ENCODE peak calls at places on chromosomes 11 and 22, in ten cellular contexts. One of them, this sample, is unnamed.
A peak's percentile ranks its signal among the peaks of the same experiment; 100 is the strongest.

GRCh38 chr11:130124096-130124495 is 35.5 kb upstream of the ST14 start:
- DNase-seq in NCI-H1436: no peak
- DNase-seq in coronary artery: peak; percentile 89
- DNase-seq in foreskin keratinocyte: peak; percentile 52
- DNase-seq in hippocampal formation: no peak
- DNase-seq in stimulated activated CD8-positive, alpha-beta memory T cell treated with anti-CD3 and anti-CD28 coated beads, Interleukin-2, amount 100 ng/mL, for 48 hours: no peak
- DNase-seq in right lobe of liver: peak; percentile 92
- DNase-seq in ACHN: peak; percentile 72
- DNase-seq in GM04504: peak; percentile 85
- DNase-seq in activated T-cell treated with anti-CD3 and anti-CD28 coated beads, Interleukin-2, amount 50 U/mL, for 24 hours: no peak
- DNase-seq in this sample: no peak

GRCh38 chr11:124069429-124070401 is 28.6 kb upstream of the OR10G7 start:
- DNase-seq in foreskin keratinocyte: no peak
- DNase-seq in hippocampal formation: peak; percentile 43
- DNase-seq in stimulated activated CD8-positive, alpha-beta memory T cell treated with anti-CD3 and anti-CD28 coated beads, Interleukin-2, amount 100 ng/mL, for 48 hours: peak; percentile 29
- DNase-seq in NCI-H1436: no peak
- DNase-seq in activated T-cell treated with anti-CD3 and anti-CD28 coated beads, Interleukin-2, amount 50 U/mL, for 24 hours: peak; percentile 42
- DNase-seq in coronary artery: no peak
- DNase-seq in GM04504: peak; percentile 13
- DNase-seq in right lobe of liver: peak; percentile 64
- DNase-seq in ACHN: peak; percentile 35
- DNase-seq in this sample: peak; percentile 58

GRCh38 chr11:69670158-69670845 is 4.9 kb downstream of the LTO1 start:
- DNase-seq in foreskin keratinocyte: peak; percentile 25
- DNase-seq in stimulated activated CD8-positive, alpha-beta memory T cell treated with anti-CD3 and anti-CD28 coated beads, Interleukin-2, amount 100 ng/mL, for 48 hours: peak; percentile 22
- DNase-seq in right lobe of liver: peak; percentile 86
- DNase-seq in activated T-cell treated with anti-CD3 and anti-CD28 coated beads, Interleukin-2, amount 50 U/mL, for 24 hours: peak; percentile 74
- DNase-seq in NCI-H1436: peak; percentile 59
- DNase-seq in hippocampal formation: peak; percentile 83
- DNase-seq in ACHN: peak; percentile 68
- DNase-seq in coronary artery: peak; percentile 92
- DNase-seq in GM04504: peak; percentile 71
- DNase-seq in this sample: peak; percentile 85

GRCh38 chr11:35550374-35551036 is 25.1 kb upstream of the PAMR1 start:
- DNase-seq in right lobe of liver: no peak
- DNase-seq in stimulated activated CD8-positive, alpha-beta memory T cell treated with anti-CD3 and anti-CD28 coated beads, Interleukin-2, amount 100 ng/mL, for 48 hours: no peak
- DNase-seq in GM04504: no peak
- DNase-seq in ACHN: no peak
- DNase-seq in coronary artery: no peak
- DNase-seq in NCI-H1436: no peak
- DNase-seq in activated T-cell treated with anti-CD3 and anti-CD28 coated beads, Interleukin-2, amount 50 U/mL, for 24 hours: no peak
- DNase-seq in foreskin keratinocyte: no peak
- DNase-seq in hippocampal formation: no peak
- DNase-seq in this sample: no peak

GRCh38 chr11:8731647-8732188 is 49.1 kb downstream of the RPL27A start:
- DNase-seq in coronary artery: no peak
- DNase-seq in stimulated activated CD8-positive, alpha-beta memory T cell treated with anti-CD3 and anti-CD28 coated beads, Interleukin-2, amount 100 ng/mL, for 48 hours: no peak
- DNase-seq in ACHN: no peak
- DNase-seq in foreskin keratinocyte: no peak
- DNase-seq in NCI-H1436: no peak
- DNase-seq in hippocampal formation: no peak
- DNase-seq in activated T-cell treated with anti-CD3 and anti-CD28 coated beads, Interleukin-2, amount 50 U/mL, for 24 hours: no peak
- DNase-seq in GM04504: no peak
- DNase-seq in right lobe of liver: no peak
- DNase-seq in this sample: no peak

GRCh38 chr11:1930448-1930802 is 10.9 kb downstream of the TNNT3 start:
- DNase-seq in coronary artery: no peak
- DNase-seq in right lobe of liver: no peak
- DNase-seq in hippocampal formation: no peak
- DNase-seq in GM04504: no peak
- DNase-seq in NCI-H1436: no peak
- DNase-seq in ACHN: no peak
- DNase-seq in foreskin keratinocyte: no peak
- DNase-seq in activated T-cell treated with anti-CD3 and anti-CD28 coated beads, Interleukin-2, amount 50 U/mL, for 24 hours: no peak
- DNase-seq in stimulated activated CD8-positive, alpha-beta memory T cell treated with anti-CD3 and anti-CD28 coated beads, Interleukin-2, amount 100 ng/mL, for 48 hours: no peak
- DNase-seq in this sample: no peak

GRCh38 chr11:69153661-69154060 is 2.1 kb upstream of the SMIM38 start:
- DNase-seq in right lobe of liver: no peak
- DNase-seq in coronary artery: no peak
- DNase-seq in hippocampal formation: no peak
- DNase-seq in foreskin keratinocyte: no peak
- DNase-seq in activated T-cell treated with anti-CD3 and anti-CD28 coated beads, Interleukin-2, amount 50 U/mL, for 24 hours: no peak
- DNase-seq in NCI-H1436: no peak
- DNase-seq in ACHN: no peak
- DNase-seq in GM04504: no peak
- DNase-seq in stimulated activated CD8-positive, alpha-beta memory T cell treated with anti-CD3 and anti-CD28 coated beads, Interleukin-2, amount 100 ng/mL, for 48 hours: no peak
- DNase-seq in this sample: no peak

GRCh38 chr22:29469755-29470154 is 10.3 kb upstream of the NEFH start:
- DNase-seq in NCI-H1436: no peak
- DNase-seq in coronary artery: no peak
- DNase-seq in GM04504: no peak
- DNase-seq in ACHN: no peak
- DNase-seq in hippocampal formation: no peak
- DNase-seq in foreskin keratinocyte: no peak
- DNase-seq in right lobe of liver: no peak
- DNase-seq in activated T-cell treated with anti-CD3 and anti-CD28 coated beads, Interleukin-2, amount 50 U/mL, for 24 hours: no peak
- DNase-seq in stimulated activated CD8-positive, alpha-beta memory T cell treated with anti-CD3 and anti-CD28 coated beads, Interleukin-2, amount 100 ng/mL, for 48 hours: no peak
- DNase-seq in this sample: no peak

GRCh38 chr11:80281194-80281593 is 840.4 kb upstream of the TENM4 start:
- DNase-seq in activated T-cell treated with anti-CD3 and anti-CD28 coated beads, Interleukin-2, amount 50 U/mL, for 24 hours: no peak
- DNase-seq in right lobe of liver: no peak
- DNase-seq in foreskin keratinocyte: no peak
- DNase-seq in coronary artery: no peak
- DNase-seq in ACHN: no peak
- DNase-seq in stimulated activated CD8-positive, alpha-beta memory T cell treated with anti-CD3 and anti-CD28 coated beads, Interleukin-2, amount 100 ng/mL, for 48 hours: no peak
- DNase-seq in NCI-H1436: no peak
- DNase-seq in GM04504: no peak
- DNase-seq in hippocampal formation: no peak
- DNase-seq in this sample: no peak

GRCh38 chr11:65440831-65441499 is 18.4 kb downstream of the NEAT1 start:
- DNase-seq in ACHN: peak; percentile 21
- DNase-seq in coronary artery: peak; percentile 73
- DNase-seq in GM04504: peak; percentile 23
- DNase-seq in hippocampal formation: no peak
- DNase-seq in foreskin keratinocyte: no peak
- DNase-seq in right lobe of liver: no peak
- DNase-seq in NCI-H1436: no peak
- DNase-seq in activated T-cell treated with anti-CD3 and anti-CD28 coated beads, Interleukin-2, amount 50 U/mL, for 24 hours: no peak
- DNase-seq in stimulated activated CD8-positive, alpha-beta memory T cell treated with anti-CD3 and anti-CD28 coated beads, Interleukin-2, amount 100 ng/mL, for 48 hours: no peak
- DNase-seq in this sample: peak; percentile 21

GRCh38 chr11:72735495-72736027 is 16.6 kb downstream of the ARAP1 start:
- DNase-seq in hippocampal formation: no peak
- DNase-seq in GM04504: no peak
- DNase-seq in coronary artery: no peak
- DNase-seq in ACHN: no peak
- DNase-seq in activated T-cell treated with anti-CD3 and anti-CD28 coated beads, Interleukin-2, amount 50 U/mL, for 24 hours: no peak
- DNase-seq in right lobe of liver: no peak
- DNase-seq in NCI-H1436: no peak
- DNase-seq in foreskin keratinocyte: no peak
- DNase-seq in stimulated activated CD8-positive, alpha-beta memory T cell treated with anti-CD3 and anti-CD28 coated beads, Interleukin-2, amount 100 ng/mL, for 48 hours: no peak
- DNase-seq in this sample: no peak

GRCh38 chr22:48796295-48797015 is 1031.2 kb downstream of the BRD1 start:
- DNase-seq in NCI-H1436: no peak
- DNase-seq in right lobe of liver: no peak
- DNase-seq in stimulated activated CD8-positive, alpha-beta memory T cell treated with anti-CD3 and anti-CD28 coated beads, Interleukin-2, amount 100 ng/mL, for 48 hours: no peak
- DNase-seq in hippocampal formation: no peak
- DNase-seq in ACHN: no peak
- DNase-seq in coronary artery: no peak
- DNase-seq in activated T-cell treated with anti-CD3 and anti-CD28 coated beads, Interleukin-2, amount 50 U/mL, for 24 hours: no peak
- DNase-seq in foreskin keratinocyte: no peak
- DNase-seq in GM04504: no peak
- DNase-seq in this sample: no peak

GRCh38 chr22:36465232-36466021 is 16.0 kb downstream of the TXN2 start:
- DNase-seq in ACHN: peak; percentile 92
- DNase-seq in NCI-H1436: no peak
- DNase-seq in activated T-cell treated with anti-CD3 and anti-CD28 coated beads, Interleukin-2, amount 50 U/mL, for 24 hours: no peak
- DNase-seq in foreskin keratinocyte: peak; percentile 93
- DNase-seq in stimulated activated CD8-positive, alpha-beta memory T cell treated with anti-CD3 and anti-CD28 coated beads, Interleukin-2, amount 100 ng/mL, for 48 hours: no peak
- DNase-seq in GM04504: peak; percentile 61
- DNase-seq in coronary artery: peak; percentile 90
- DNase-seq in right lobe of liver: peak; percentile 95
- DNase-seq in hippocampal formation: no peak
- DNase-seq in this sample: peak; percentile 100

GRCh38 chr11:65571420-65571819 is 918 bp upstream of the FAM89B start:
- DNase-seq in right lobe of liver: no peak
- DNase-seq in GM04504: no peak
- DNase-seq in foreskin keratinocyte: no peak
- DNase-seq in ACHN: no peak
- DNase-seq in NCI-H1436: no peak
- DNase-seq in hippocampal formation: no peak
- DNase-seq in activated T-cell treated with anti-CD3 and anti-CD28 coated beads, Interleukin-2, amount 50 U/mL, for 24 hours: no peak
- DNase-seq in stimulated activated CD8-positive, alpha-beta memory T cell treated with anti-CD3 and anti-CD28 coated beads, Interleukin-2, amount 100 ng/mL, for 48 hours: no peak
- DNase-seq in coronary artery: no peak
- DNase-seq in this sample: peak; percentile 55

GRCh38 chr11:61602775-61603569 is 22.1 kb upstream of the SYT7 start:
- DNase-seq in ACHN: peak; percentile 58
- DNase-seq in NCI-H1436: no peak
- DNase-seq in stimulated activated CD8-positive, alpha-beta memory T cell treated with anti-CD3 and anti-CD28 coated beads, Interleukin-2, amount 100 ng/mL, for 48 hours: no peak
- DNase-seq in activated T-cell treated with anti-CD3 and anti-CD28 coated beads, Interleukin-2, amount 50 U/mL, for 24 hours: no peak
- DNase-seq in right lobe of liver: no peak
- DNase-seq in hippocampal formation: no peak
- DNase-seq in coronary artery: peak; percentile 85
- DNase-seq in GM04504: peak; percentile 96
- DNase-seq in foreskin keratinocyte: peak; percentile 96
- DNase-seq in this sample: no peak

GRCh38 chr11:128926437-128927107 is 16.1 kb downstream of the TP53AIP1 start:
- DNase-seq in hippocampal formation: no peak
- DNase-seq in right lobe of liver: peak; percentile 48
- DNase-seq in stimulated activated CD8-positive, alpha-beta memory T cell treated with anti-CD3 and anti-CD28 coated beads, Interleukin-2, amount 100 ng/mL, for 48 hours: no peak
- DNase-seq in coronary artery: no peak
- DNase-seq in GM04504: no peak
- DNase-seq in foreskin keratinocyte: no peak
- DNase-seq in ACHN: no peak
- DNase-seq in activated T-cell treated with anti-CD3 and anti-CD28 coated beads, Interleukin-2, amount 50 U/mL, for 24 hours: no peak
- DNase-seq in NCI-H1436: no peak
- DNase-seq in this sample: no peak

GRCh38 chr11:70759846-70760245 is 361.5 kb downstream of the CTTN start:
- DNase-seq in NCI-H1436: no peak
- DNase-seq in coronary artery: no peak
- DNase-seq in right lobe of liver: no peak
- DNase-seq in activated T-cell treated with anti-CD3 and anti-CD28 coated beads, Interleukin-2, amount 50 U/mL, for 24 hours: no peak
- DNase-seq in stimulated activated CD8-positive, alpha-beta memory T cell treated with anti-CD3 and anti-CD28 coated beads, Interleukin-2, amount 100 ng/mL, for 48 hours: no peak
- DNase-seq in foreskin keratinocyte: no peak
- DNase-seq in GM04504: no peak
- DNase-seq in hippocampal formation: no peak
- DNase-seq in ACHN: no peak
- DNase-seq in this sample: no peak

GRCh38 chr22:46003271-46004091 is 26.5 kb upstream of the WNT7B start:
- DNase-seq in hippocampal formation: no peak
- DNase-seq in GM04504: peak; percentile 38
- DNase-seq in NCI-H1436: no peak
- DNase-seq in ACHN: no peak
- DNase-seq in coronary artery: no peak
- DNase-seq in stimulated activated CD8-positive, alpha-beta memory T cell treated with anti-CD3 and anti-CD28 coated beads, Interleukin-2, amount 100 ng/mL, for 48 hours: no peak
- DNase-seq in activated T-cell treated with anti-CD3 and anti-CD28 coated beads, Interleukin-2, amount 50 U/mL, for 24 hours: no peak
- DNase-seq in foreskin keratinocyte: no peak
- DNase-seq in right lobe of liver: peak; percentile 47
- DNase-seq in this sample: peak; percentile 77

GRCh38 chr11:59173080-59173963 is 1.4 kb downstream of the DTX4 start:
- DNase-seq in foreskin keratinocyte: peak; percentile 26
- DNase-seq in coronary artery: no peak
- DNase-seq in hippocampal formation: peak; percentile 37
- DNase-seq in GM04504: no peak
- DNase-seq in right lobe of liver: peak; percentile 68
- DNase-seq in stimulated activated CD8-positive, alpha-beta memory T cell treated with anti-CD3 and anti-CD28 coated beads, Interleukin-2, amount 100 ng/mL, for 48 hours: no peak
- DNase-seq in ACHN: no peak
- DNase-seq in NCI-H1436: no peak
- DNase-seq in activated T-cell treated with anti-CD3 and anti-CD28 coated beads, Interleukin-2, amount 50 U/mL, for 24 hours: peak; percentile 53
- DNase-seq in this sample: no peak

GRCh38 chr22:19983701-19984100 is 32.9 kb downstream of the ARVCF start:
- DNase-seq in NCI-H1436: no peak
- DNase-seq in hippocampal formation: no peak
- DNase-seq in stimulated activated CD8-positive, alpha-beta memory T cell treated with anti-CD3 and anti-CD28 coated beads, Interleukin-2, amount 100 ng/mL, for 48 hours: no peak
- DNase-seq in activated T-cell treated with anti-CD3 and anti-CD28 coated beads, Interleukin-2, amount 50 U/mL, for 24 hours: no peak
- DNase-seq in right lobe of liver: peak; percentile 35
- DNase-seq in coronary artery: no peak
- DNase-seq in GM04504: no peak
- DNase-seq in ACHN: no peak
- DNase-seq in foreskin keratinocyte: no peak
- DNase-seq in this sample: peak; percentile 59

GRCh38 chr11:117222991-117223740 is 8.7 kb downstream of the PCSK7 start:
- DNase-seq in ACHN: no peak
- DNase-seq in right lobe of liver: no peak
- DNase-seq in GM04504: no peak
- DNase-seq in activated T-cell treated with anti-CD3 and anti-CD28 coated beads, Interleukin-2, amount 50 U/mL, for 24 hours: peak; percentile 23
- DNase-seq in stimulated activated CD8-positive, alpha-beta memory T cell treated with anti-CD3 and anti-CD28 coated beads, Interleukin-2, amount 100 ng/mL, for 48 hours: no peak
- DNase-seq in coronary artery: peak; percentile 72
- DNase-seq in hippocampal formation: no peak
- DNase-seq in foreskin keratinocyte: no peak
- DNase-seq in NCI-H1436: no peak
- DNase-seq in this sample: no peak

GRCh38 chr11:105870521-105871113 is 151.4 kb downstream of the MSANTD4 start:
- DNase-seq in NCI-H1436: no peak
- DNase-seq in foreskin keratinocyte: no peak
- DNase-seq in right lobe of liver: no peak
- DNase-seq in hippocampal formation: no peak
- DNase-seq in ACHN: no peak
- DNase-seq in coronary artery: no peak
- DNase-seq in stimulated activated CD8-positive, alpha-beta memory T cell treated with anti-CD3 and anti-CD28 coated beads, Interleukin-2, amount 100 ng/mL, for 48 hours: no peak
- DNase-seq in activated T-cell treated with anti-CD3 and anti-CD28 coated beads, Interleukin-2, amount 50 U/mL, for 24 hours: no peak
- DNase-seq in GM04504: no peak
- DNase-seq in this sample: no peak

GRCh38 chr11:68503281-68503687 is 42.7 kb downstream of the PPP6R3 start:
- DNase-seq in ACHN: no peak
- DNase-seq in foreskin keratinocyte: no peak
- DNase-seq in GM04504: no peak
- DNase-seq in hippocampal formation: no peak
- DNase-seq in NCI-H1436: no peak
- DNase-seq in stimulated activated CD8-positive, alpha-beta memory T cell treated with anti-CD3 and anti-CD28 coated beads, Interleukin-2, amount 100 ng/mL, for 48 hours: no peak
- DNase-seq in right lobe of liver: no peak
- DNase-seq in activated T-cell treated with anti-CD3 and anti-CD28 coated beads, Interleukin-2, amount 50 U/mL, for 24 hours: no peak
- DNase-seq in coronary artery: no peak
- DNase-seq in this sample: no peak

GRCh38 chr22:29359469-29359868 is 28.9 kb downstream of the AP1B1 start:
- DNase-seq in NCI-H1436: no peak
- DNase-seq in ACHN: peak; percentile 56
- DNase-seq in GM04504: no peak
- DNase-seq in activated T-cell treated with anti-CD3 and anti-CD28 coated beads, Interleukin-2, amount 50 U/mL, for 24 hours: no peak
- DNase-seq in hippocampal formation: peak; percentile 59
- DNase-seq in foreskin keratinocyte: no peak
- DNase-seq in right lobe of liver: peak; percentile 65
- DNase-seq in coronary artery: no peak
- DNase-seq in stimulated activated CD8-positive, alpha-beta memory T cell treated with anti-CD3 and anti-CD28 coated beads, Interleukin-2, amount 100 ng/mL, for 48 hours: no peak
- DNase-seq in this sample: peak; percentile 71